ENCODE peak calls at places on chromosomes 16 and 17, in four cellular contexts. U, L, Q and Y are unnamed samples.
A peak's percentile ranks its signal among the peaks of the same experiment; 100 is the strongest.

GRCh38 chr17:17675925-17676534 is 5.2 kb upstream of the RAI1 start:
- DNase-seq in U (no peak), L (no peak), Q (no peak), Y (peak; percentile 94)

GRCh38 chr17:52106638-52107261 is 51.8 kb downstream of the CA10 start:
- DNase-seq in U (no peak), L (no peak), Q (peak; percentile 47), Y (peak; percentile 13)

GRCh38 chr17:75191584-75191983 is 8.8 kb upstream of the SUMO2 start:
- DNase-seq in U (no peak), L (no peak), Q (no peak), Y (peak; percentile 62)

GRCh38 chr16:46884513-46885293 is 541 bp downstream of the GPT2 start:
- DNase-seq in U (no peak), L (no peak), Q (no peak), Y (peak; percentile 25)

GRCh38 chr16:68345351-68345810 is 34.6 kb downstream of the PRMT7 start:
- DNase-seq in U (no peak), L (no peak), Q (no peak), Y (no peak)

GRCh38 chr17:17710728-17711541 is 29.7 kb downstream of the RAI1 start:
- DNase-seq in U (no peak), L (peak; percentile 91), Q (no peak), Y (peak; percentile 98)

GRCh38 chr16:84579936-84580335 is 37.9 kb downstream of the COTL1 start:
- DNase-seq in U (no peak), L (no peak), Q (no peak), Y (no peak)

GRCh38 chr16:15597135-15597534 is 45.8 kb downstream of the MARF1 start:
- DNase-seq in U (no peak), L (no peak), Q (no peak), Y (no peak)

GRCh38 chr16:3182608-3183444 is 5.2 kb upstream of the OR1F1 start:
- DNase-seq in U (no peak), L (no peak), Q (no peak), Y (peak; percentile 50)

GRCh38 chr16:10150906-10151305 is 31.3 kb downstream of the GRIN2A start:
- DNase-seq in U (no peak), L (no peak), Q (no peak), Y (no peak)

GRCh38 chr17:82088838-82089722 is 9.0 kb downstream of the FASN start:
- DNase-seq in U (no peak), L (no peak), Q (no peak), Y (no peak)

GRCh38 chr17:7881655-7882054 is 6.9 kb upstream of the CHD3 start:
- DNase-seq in U (no peak), L (no peak), Q (no peak), Y (peak; percentile 39)

GRCh38 chr17:57580055-57580739 is 164.9 kb downstream of the CCDC182 start:
- DNase-seq in U (no peak), L (no peak), Q (no peak), Y (peak; percentile 96)

GRCh38 chr17:48025904-48026502 is 11.6 kb downstream of the COPZ2 start:
- DNase-seq in U (no peak), L (peak; percentile 39), Q (no peak), Y (no peak)
- H3K4me3 ChIP-seq in U (peak overlapping the region; percentile 43), L (no peak overlapping the region), Q (peak overlapping the region; percentile 56), Y (no peak overlapping the region)

GRCh38 chr17:77371888-77372443 is 231.2 kb downstream of the SEC14L1 start:
- DNase-seq in U (no peak), L (peak; percentile 18), Q (no peak), Y (no peak)

GRCh38 chr17:77372444-77373297 is 231.9 kb downstream of the SEC14L1 start:
- DNase-seq in U (no peak), L (peak; percentile 88), Q (peak; percentile 75), Y (peak; percentile 99)

GRCh38 chr17:77374170-77374936 is 233.6 kb downstream of the SEC14L1 start:
- DNase-seq in U (no peak), L (peak; percentile 90), Q (peak; percentile 71), Y (peak; percentile 98)

GRCh38 chr17:77375108-77375507 is 234.3 kb downstream of the SEC14L1 start:
- DNase-seq in U (no peak), L (peak; percentile 17), Q (no peak), Y (no peak)

GRCh38 chr17:77373298-77374169 is 232.8 kb downstream of the SEC14L1 start:
- DNase-seq in U (no peak), L (peak; percentile 51), Q (no peak), Y (peak; percentile 49)
- H3K4me1 ChIP-seq in U (peaks cover 100% of the 10 kb centered on the region), L (peaks cover 69% of the 10 kb centered on the region), Q (peaks cover 67% of the 10 kb centered on the region), Y (peaks cover 46% of the 10 kb centered on the region)

DNA sequence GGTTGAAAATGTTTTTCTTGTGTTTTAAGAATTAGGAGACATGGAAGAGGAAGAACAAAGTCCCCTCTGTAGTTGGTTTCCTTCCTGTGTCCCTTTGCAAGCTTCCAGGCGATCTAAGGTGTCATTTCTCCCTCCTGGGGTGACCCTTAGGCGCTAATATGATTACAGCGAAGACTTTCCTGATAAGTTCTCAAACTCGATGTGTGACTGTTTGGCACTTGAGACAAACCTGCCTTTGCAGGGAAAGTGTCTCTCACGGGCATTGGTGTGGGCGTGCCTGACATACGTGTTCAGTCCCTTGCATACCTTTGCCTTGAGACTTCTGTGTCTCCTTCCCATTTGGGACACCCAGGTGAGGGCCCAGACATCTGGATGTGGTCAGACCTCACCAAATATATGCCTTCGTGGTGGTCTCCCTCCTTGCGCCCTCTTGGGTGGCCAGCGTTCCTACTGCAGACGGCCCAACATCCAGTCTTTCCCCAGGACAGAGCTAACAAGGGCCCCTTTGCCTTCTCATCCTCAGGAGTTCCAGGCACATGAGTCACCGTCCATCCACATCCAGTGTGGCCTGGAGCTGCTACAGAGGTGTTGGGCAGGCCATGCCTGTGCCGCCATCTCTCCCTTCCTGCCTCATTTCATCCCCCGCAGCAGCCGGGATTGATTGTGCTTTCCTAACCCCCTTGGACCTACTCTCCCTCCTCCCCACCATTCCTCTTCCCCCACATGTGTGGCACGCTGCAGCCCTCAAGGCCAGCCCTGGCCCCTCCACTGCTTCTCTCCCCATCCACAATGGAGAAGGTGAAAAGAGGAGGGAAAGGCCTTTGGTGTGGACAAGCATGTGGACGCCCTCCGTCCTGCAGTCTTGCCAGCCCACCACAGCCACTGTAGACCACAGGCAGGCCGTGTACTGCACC is 3.1 kb upstream of the JPT2 start:
- DNase-seq in U (no peak), L (no peak), Q (no peak), Y (peak; percentile 49)
- H3K27ac ChIP-seq in U (no peak overlapping the region), L (no peak overlapping the region), Q (no peak overlapping the region), Y (peak overlapping the region; percentile 52)

GRCh38 chr16:22198547-22199293 is 7.4 kb upstream of the EEF2K start:
- DNase-seq in U (no peak), L (no peak), Q (no peak), Y (no peak)
- H3K4me3 ChIP-seq in U (no peak overlapping the region), L (no peak overlapping the region), Q (no peak overlapping the region), Y (no peak overlapping the region)

GRCh38 chr17:83099570-83100181 is 20.3 kb downstream of the METRNL start:
- DNase-seq in U (no peak), L (peak; percentile 57), Q (no peak), Y (peak; percentile 61)
- H3K4me1 ChIP-seq in U (peaks cover 85% of the 10 kb centered on the region), L (peaks cover 22% of the 10 kb centered on the region), Q (peaks cover 46% of the 10 kb centered on the region), Y (peaks cover 67% of the 10 kb centered on the region)